ENCODE peak calls at places on chromosomes 1 and 21, in five cellular contexts. R is right cardiac atrium, S is aorta, K is tibial artery, U is small intestine. L is an unnamed sample.

GRCh38 chr1:206774096-206774495 is 1.8 kb upstream of the IL10 start:
- DNase-seq in S (no peak), U (no peak), K (no peak), R (no peak), L (no peak)

GRCh38 chr1:101438359-101438758 is 201.5 kb downstream of the S1PR1 start:
- DNase-seq in K (no peak), R (no peak), U (no peak), S (no peak), L (peak; percentile 38)

GRCh38 chr1:198663996-198664789 is 25.4 kb downstream of the PTPRC start:
- DNase-seq in U (no peak), K (no peak), R (no peak), S (no peak), L (no peak)

GRCh38 chr1:29803486-29803885 is 567.2 kb downstream of the PTPRU start:
- DNase-seq in U (no peak), R (no peak), K (no peak), S (no peak), L (no peak)

GRCh38 chr1:94646151-94646643 is 104.6 kb upstream of the F3 start:
- DNase-seq in U (no peak), S (no peak), K (no peak), R (no peak), L (peak; percentile 84)

GRCh38 chr1:153478047-153478691 is 17.7 kb upstream of the S100A7 start:
- DNase-seq in K (no peak), U (no peak), R (no peak), S (no peak), L (no peak)

GRCh38 chr1:84996846-84997666 is at the start of gene MCOLN2:
- DNase-seq in R (peak; percentile 64), U (peak; percentile 34), K (no peak), S (no peak), L (peak; percentile 65)

GRCh38 chr1:169523904-169524303 is 38.2 kb upstream of the SLC19A2 start:
- DNase-seq in K (no peak), R (no peak), S (no peak), U (no peak), L (no peak)

GRCh38 chr1:201138311-201138840 is 11.4 kb upstream of the ASCL5 start:
- DNase-seq in R (peak; percentile 59), U (no peak), K (peak; percentile 38), S (peak; percentile 36), L (peak; percentile 16)

GRCh38 chr1:161209790-161210409 is 5.2 kb upstream of the FCER1G start:
- DNase-seq in S (peak; percentile 90), U (peak; percentile 80), K (peak; percentile 77), R (peak; percentile 90), L (peak; percentile 89)

GRCh38 chr1:75131593-75132420 is 2.4 kb upstream of the LHX8 start:
- DNase-seq in R (no peak), U (no peak), K (no peak), S (no peak), L (no peak)

GRCh38 chr1:208065862-208066261 is 154.9 kb upstream of the CD34 start:
- DNase-seq in S (no peak), R (no peak), K (peak; percentile 52), U (no peak), L (no peak)

GRCh38 chr21:36461277-36461917 is 18.5 kb downstream of the CLDN14 start:
- DNase-seq in R (no peak), K (no peak), S (no peak), U (no peak), L (no peak)

GRCh38 chr1:36123357-36123756 is 1.7 kb downstream of the COL8A2 start:
- DNase-seq in U (no peak), S (no peak), R (peak; percentile 76), K (peak; percentile 50), L (no peak)

GRCh38 chr1:45359882-45360513 is 19.8 kb upstream of the MUTYH start:
- DNase-seq in U (peak; percentile 60), R (peak; percentile 84), K (peak; percentile 80), S (no peak), L (peak; percentile 88)

GRCh38 chr1:33364578-33364945 is 43.7 kb upstream of the A3GALT2 start:
- DNase-seq in S (no peak), K (no peak), U (no peak), R (no peak), L (no peak)

GRCh38 chr1:161962094-161962887 is 61.4 kb downstream of the OLFML2B start:
- DNase-seq in R (no peak), K (no peak), S (no peak), U (no peak), L (peak; percentile 89)

GRCh38 chr1:6157528-6158174 is 22.5 kb downstream of the CHD5 start:
- DNase-seq in S (no peak), R (no peak), K (no peak), U (peak; percentile 14), L (peak; percentile 47)

GRCh38 chr1:208410409-208410808 is 166.2 kb upstream of the PLXNA2 start:
- DNase-seq in R (no peak), S (no peak), K (no peak), U (no peak), L (no peak)

GRCh38 chr1:59564192-59564891 is 250.4 kb upstream of the HOOK1 start:
- DNase-seq in K (no peak), U (no peak), R (no peak), S (no peak), L (peak; percentile 42)

GRCh38 chr1:58746757-58747156 is 37.1 kb downstream of the JUN start:
- DNase-seq in K (no peak), U (no peak), R (no peak), S (no peak), L (peak; percentile 27)

GRCh38 chr1:153248480-153248879 is 11.0 kb upstream of the LORICRIN start:
- DNase-seq in R (no peak), U (no peak), K (no peak), S (no peak), L (no peak)

GRCh38 chr1:214660900-214661299 is 57.9 kb downstream of the CENPF start:
- DNase-seq in K (no peak), R (peak; percentile 52), S (no peak), U (no peak), L (peak; percentile 95)

GRCh38 chr1:842816-843215 is 80.9 kb upstream of the SAMD11 start:
- DNase-seq in S (no peak), R (no peak), U (no peak), K (no peak), L (no peak)

GRCh38 chr1:6448749-6449631 is 17.0 kb downstream of the TNFRSF25 start:
- DNase-seq in U (no peak), R (no peak), K (no peak), S (no peak), L (peak; percentile 51)

GRCh38 chr1:152654110-152654509 is 9.1 kb upstream of the LCE2D start:
- DNase-seq in S (no peak), R (no peak), K (no peak), U (peak; percentile 62), L (peak; percentile 74)

GRCh38 chr21:41610042-41610839 is 102.3 kb upstream of the TMPRSS2 start:
- DNase-seq in U (peak; percentile 62), R (peak; percentile 84), S (peak; percentile 87), K (peak; percentile 55), L (peak; percentile 72)

GRCh38 chr21:32135401-32136363 is 143.2 kb downstream of the MIS18A start:
- DNase-seq in U (no peak), K (no peak), S (peak; percentile 77), R (peak; percentile 64), L (peak; percentile 72)

GRCh38 chr1:84540759-84541158 is 33.5 kb downstream of the CTBS start:
- DNase-seq in U (no peak), K (no peak), R (no peak), S (no peak), L (no peak)

GRCh38 chr1:42335809-42336518 is 929 bp upstream of the FOXJ3 start:
- DNase-seq in S (no peak), U (peak; percentile 95), K (peak; percentile 38), R (no peak), L (peak; percentile 91)

GRCh38 chr1:168637350-168637991 is 61.1 kb downstream of the XCL1 start:
- DNase-seq in K (no peak), R (no peak), U (peak; percentile 31), S (no peak), L (peak; percentile 50)

GRCh38 chr1:235074335-235075120 is 54.1 kb downstream of the TOMM20 start:
- DNase-seq in U (peak; percentile 44), K (no peak), R (peak; percentile 70), S (no peak), L (peak; percentile 95)
- H3K4me3 ChIP-seq in U (no peak overlapping the region), K (peak overlapping the region; percentile 21), R (no peak overlapping the region), S (no peak overlapping the region), L (peak overlapping the region; percentile 61)

GRCh38 chr1:15954316-15954715 is 21.6 kb downstream of the ZBTB17 start:
- DNase-seq in R (no peak), K (no peak), U (no peak), S (no peak), L (no peak)

GRCh38 chr1:15952317-15953258 is 23.3 kb downstream of the ZBTB17 start:
- DNase-seq in R (peak; percentile 54), K (no peak), S (no peak), U (no peak), L (peak; percentile 98)

GRCh38 chr1:15955552-15955951 is 20.3 kb downstream of the ZBTB17 start:
- DNase-seq in R (no peak), S (no peak), U (no peak), K (no peak), L (no peak)

GRCh38 chr1:15953294-15953771 is 22.6 kb downstream of the ZBTB17 start:
- DNase-seq in R (peak; percentile 73), K (no peak), U (no peak), S (peak; percentile 73), L (peak; percentile 61)

GRCh38 chr1:15953791-15954201 is 22.1 kb downstream of the ZBTB17 start:
- DNase-seq in R (no peak), K (no peak), S (no peak), U (no peak), L (no peak)
- H3K4me1 ChIP-seq in R (peaks cover 38% of the 10 kb centered on the region), K (peaks cover 77% of the 10 kb centered on the region), S (no peaks in the 10 kb centered on the region), U (peaks cover 9% of the 10 kb centered on the region), L (peaks cover 72% of the 10 kb centered on the region)

DNA sequence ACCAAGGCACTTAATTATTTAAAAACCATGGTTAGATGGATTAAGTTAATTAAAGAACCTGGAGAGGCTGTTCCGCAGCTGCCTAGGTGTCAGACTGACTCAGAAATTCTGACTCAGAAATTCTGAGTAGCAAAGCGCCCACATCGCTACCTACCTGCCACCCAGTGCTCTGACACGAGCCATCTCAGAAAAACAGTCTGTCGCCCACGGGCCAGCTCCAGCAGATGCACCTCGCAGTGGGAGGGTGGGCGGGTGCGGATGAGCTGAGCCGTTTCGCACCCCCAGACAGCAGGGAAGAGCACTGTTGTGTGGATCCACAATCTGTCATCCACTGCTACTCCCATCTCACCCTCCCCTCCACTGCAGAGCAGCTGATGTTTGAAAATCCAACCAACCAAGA is 13.5 kb downstream of the KCNK1 start:
- DNase-seq in R (no peak), U (no peak), K (no peak), S (no peak), L (no peak)
- H3K4me3 ChIP-seq in R (no peak overlapping the region), U (no peak overlapping the region), K (no peak overlapping the region), S (no peak overlapping the region), L (no peak overlapping the region)

GRCh38 chr1:110888049-110888448 is 15.1 kb downstream of the CD53 start:
- DNase-seq in U (no peak), R (no peak), S (no peak), K (no peak), L (no peak)
- H3K4me1 ChIP-seq in U (no peaks in the 10 kb centered on the region), R (no peaks in the 10 kb centered on the region), S (no peaks in the 10 kb centered on the region), K (no peaks in the 10 kb centered on the region), L (no peaks in the 10 kb centered on the region)